ENCODE peak calls at places on chromosome 11, in nine cellular contexts. Q is HL-60; W is HFF-Myc; H is effector memory CD4-positive, alpha-beta T cell; K is CD8-positive, alpha-beta T cell; J is lower leg skin; F is astrocyte of the spinal cord; A is MG63; C is BJ. L is an unnamed sample.

GRCh38 chr11:42410251-42410956 is 901.4 kb upstream of the API5 start:
- DNase-seq in A (no peak), Q (no peak), C (no peak), K (no peak), F (no peak), W (no peak), J (no peak), H (no peak), L (no peak)

GRCh38 chr11:82038151-82038550 is 695.5 kb downstream of the FAM181B start:
- DNase-seq in H (no peak), J (no peak), F (no peak), Q (no peak), W (no peak), K (no peak), A (no peak), C (no peak), L (no peak)

GRCh38 chr11:8056810-8057463 is 24.1 kb upstream of the TUB start:
- DNase-seq in Q (no peak), J (peak; percentile 87), W (no peak), K (no peak), H (no peak), A (peak; percentile 50), F (no peak), C (peak; percentile 35), L (no peak)

GRCh38 chr11:103055174-103055890 is 36.6 kb downstream of the DCUN1D5 start:
- DNase-seq in W (peak; percentile 38), H (no peak), A (no peak), K (no peak), J (no peak), C (no peak), F (peak; percentile 62), Q (no peak), L (no peak)

GRCh38 chr11:6587360-6587953 is 16.0 kb downstream of the RRP8 start:
- DNase-seq in J (no peak), K (no peak), C (no peak), F (no peak), A (no peak), Q (no peak), H (no peak), W (no peak), L (no peak)

GRCh38 chr11:80155412-80156017 is 714.7 kb upstream of the TENM4 start:
- DNase-seq in C (no peak), H (no peak), F (peak; percentile 31), W (no peak), J (no peak), Q (peak; percentile 2), A (no peak), K (no peak), L (no peak)

GRCh38 chr11:108592591-108593213 is 866 bp downstream of the EXPH5 start:
- DNase-seq in F (no peak), H (peak; percentile 5), W (no peak), K (peak; percentile 40), J (no peak), A (peak; percentile 32), C (no peak), Q (no peak), L (peak; percentile 18)

GRCh38 chr11:72393303-72393702 is 41.0 kb downstream of the CLPB start:
- DNase-seq in J (no peak), C (no peak), K (no peak), Q (no peak), W (no peak), A (no peak), H (no peak), F (no peak), L (no peak)

GRCh38 chr11:9849384-9849783 is 185.5 kb downstream of the SWAP70 start:
- DNase-seq in F (no peak), K (no peak), A (no peak), H (no peak), C (no peak), J (no peak), Q (no peak), W (no peak), L (no peak)

GRCh38 chr11:106939157-106939556 is 79.1 kb downstream of the GUCY1A2 start:
- DNase-seq in Q (no peak), W (no peak), C (no peak), J (no peak), K (no peak), A (no peak), F (no peak), H (no peak), L (no peak)

GRCh38 chr11:11752688-11753087 is 89.1 kb upstream of the USP47 start:
- DNase-seq in J (no peak), A (no peak), C (no peak), W (no peak), H (no peak), K (no peak), F (no peak), Q (no peak), L (no peak)

GRCh38 chr11:62142921-62143320 is 19.1 kb downstream of the INCENP start:
- DNase-seq in W (no peak), Q (no peak), C (no peak), H (no peak), J (no peak), K (no peak), A (no peak), F (no peak), L (no peak)

GRCh38 chr11:76443254-76443935 is 1.4 kb upstream of the EMSY start:
- DNase-seq in K (no peak), F (peak; percentile 13), Q (no peak), H (no peak), W (no peak), J (no peak), C (no peak), A (no peak), L (no peak)

DNA sequence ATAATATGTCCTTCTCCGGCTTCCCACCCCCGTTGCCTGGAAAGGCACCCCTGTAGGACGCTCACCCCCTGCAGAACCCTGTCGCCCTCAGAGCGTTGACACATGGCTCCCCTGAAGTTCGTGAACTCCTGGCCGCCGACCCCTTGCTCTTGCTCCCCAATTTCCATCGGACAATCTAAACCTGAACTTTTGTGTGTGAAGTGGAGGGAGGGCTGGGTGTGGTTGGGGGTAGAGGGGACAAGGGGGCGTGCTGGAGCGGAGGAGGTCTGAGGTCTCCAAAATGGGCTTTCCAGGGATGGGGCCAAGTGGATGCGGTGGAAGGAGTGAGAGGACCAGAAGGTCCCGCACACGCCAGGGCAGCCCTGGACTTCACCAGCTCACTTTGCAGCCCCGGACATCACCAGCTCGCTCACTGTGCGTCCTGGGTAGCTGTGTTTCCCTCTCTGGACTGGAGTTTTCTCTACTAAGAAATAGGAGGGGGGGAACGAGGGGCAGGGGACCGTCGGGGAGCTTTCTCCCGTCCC is 18.6 kb downstream of the CREB3L1 start:
- DNase-seq in W (no peak), H (no peak), F (no peak), J (no peak), A (no peak), Q (no peak), C (no peak), K (no peak), L (no peak)
- H3K4me3 ChIP-seq in W (peak overlapping the region; percentile 53), H (peak overlapping the region; percentile 71), F (peak overlapping the region; percentile 35), J (peak overlapping the region; percentile 30), A (no peak overlapping the region), Q (peak overlapping the region; percentile 26), C (peak overlapping the region; percentile 51), K (peak overlapping the region; percentile 54), L (peak overlapping the region; percentile 89)

DNA sequence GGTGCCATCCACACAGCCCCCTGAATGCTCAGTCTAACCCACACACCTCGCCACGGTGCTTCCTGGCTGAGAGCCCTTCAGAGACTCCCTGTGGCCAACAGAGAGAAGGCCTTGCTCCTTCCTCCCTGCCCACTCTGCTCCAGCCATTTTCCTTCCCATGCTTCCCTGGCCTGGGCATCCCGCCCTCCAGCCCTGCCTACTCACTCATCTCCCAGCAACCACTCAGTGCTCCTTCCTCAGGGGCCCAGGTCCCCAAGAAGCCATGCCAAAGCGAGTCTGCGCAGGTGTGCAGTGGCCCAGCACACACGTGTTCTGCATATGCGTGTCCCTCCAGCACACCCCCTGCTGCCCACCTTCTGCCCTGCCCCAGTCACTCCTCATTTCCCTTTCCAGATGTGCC is 56.4 kb downstream of the NECTIN1 start:
- DNase-seq in F (no peak), A (no peak), J (no peak), W (no peak), C (no peak), H (no peak), Q (no peak), K (no peak), L (no peak)
- H3K4me3 ChIP-seq in F (no peak overlapping the region), A (no peak overlapping the region), J (no peak overlapping the region), W (no peak overlapping the region), C (no peak overlapping the region), H (no peak overlapping the region), Q (no peak overlapping the region), K (no peak overlapping the region), L (no peak overlapping the region)

DNA sequence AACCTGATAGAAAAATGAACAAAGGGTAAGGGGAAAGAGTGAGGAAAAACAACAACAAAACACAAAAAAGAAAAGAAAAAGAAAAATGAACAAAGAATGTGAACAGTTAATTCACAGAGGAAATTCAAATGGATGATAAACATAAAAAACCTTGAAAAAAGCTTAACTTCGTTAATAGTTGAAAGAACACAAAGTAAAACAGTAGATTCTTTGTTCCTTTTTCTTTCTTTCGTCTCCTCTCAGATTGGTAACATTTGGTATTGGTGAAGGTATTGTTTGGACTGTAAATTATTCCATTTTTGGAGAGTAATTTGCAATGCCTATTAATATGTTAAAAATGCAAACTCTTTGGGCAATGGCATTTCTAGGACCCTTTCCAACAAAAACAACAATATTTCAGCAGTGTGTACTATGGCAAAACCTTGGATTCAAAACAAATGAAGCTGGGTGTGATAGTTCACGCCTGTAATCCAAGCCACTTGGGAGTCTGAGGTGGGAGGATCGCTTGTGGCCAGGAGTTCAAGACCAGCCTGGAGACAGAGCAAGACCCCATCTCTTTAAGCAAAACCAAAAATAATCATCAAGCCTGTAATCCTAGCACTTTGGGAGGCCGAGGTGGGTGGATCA is 3.3 kb upstream of the BACE1 start:
- DNase-seq in F (peak; percentile 59), H (no peak), C (no peak), A (no peak), W (no peak), Q (no peak), J (no peak), K (no peak), L (no peak)
- H3K4me3 ChIP-seq in F (no peak overlapping the region), H (no peak overlapping the region), C (no peak overlapping the region), A (no peak overlapping the region), W (no peak overlapping the region), Q (no peak overlapping the region), J (no peak overlapping the region), K (no peak overlapping the region), L (peak overlapping the region; percentile 7)

GRCh38 chr11:46389450-46390330 is 1.9 kb downstream of the CHRM4 start:
- DNase-seq in K (peak; percentile 42), C (no peak), F (peak; percentile 61), J (peak; percentile 38), A (peak; percentile 71), W (no peak), Q (peak; percentile 71), H (no peak), L (no peak)

GRCh38 chr11:46390331-46391171 is 1.0 kb downstream of the CHRM4 start:
- DNase-seq in Q (no peak), A (no peak), K (no peak), F (no peak), J (no peak), W (no peak), C (no peak), H (no peak), L (no peak)

GRCh38 chr11:46387456-46387855 is 4.1 kb downstream of the CHRM4 start:
- DNase-seq in A (no peak), K (no peak), J (no peak), C (no peak), W (no peak), F (no peak), H (no peak), Q (no peak), L (no peak)

GRCh38 chr11:46387919-46388618 is 3.5 kb downstream of the CHRM4 start:
- DNase-seq in H (no peak), A (no peak), J (no peak), F (no peak), Q (peak; percentile 51), K (no peak), W (no peak), C (no peak), L (no peak)

GRCh38 chr11:46388619-46389449 is 2.7 kb downstream of the CHRM4 start:
- DNase-seq in J (no peak), W (no peak), A (no peak), K (no peak), F (no peak), H (no peak), Q (no peak), C (no peak), L (no peak)
- H3K4me3 ChIP-seq in J (no peak overlapping the region), W (no peak overlapping the region), A (no peak overlapping the region), K (no peak overlapping the region), F (no peak overlapping the region), H (no peak overlapping the region), Q (no peak overlapping the region), C (no peak overlapping the region), L (peak overlapping the region; percentile 62)

L was measured in thoracic aorta.